ENCODE peak calls at places on chromosomes 6 and 20, in four cellular contexts. I, S, L and A are unnamed samples.

GRCh38 chr20:21099653-21100589 is 6.2 kb downstream of the LINC00237 start:
- DNase-seq in I (peak; percentile 65), S (no peak), L (no peak), A (no peak)

GRCh38 chr6:37493047-37493995 is 6.4 kb downstream of the CCDC167 start:
- DNase-seq in I (peak; percentile 69), S (no peak), L (no peak), A (no peak)

GRCh38 chr20:42186337-42186736 is 568.2 kb upstream of the CHD6 start:
- DNase-seq in I (no peak), S (no peak), L (no peak), A (no peak)

GRCh38 chr6:100269189-100269588 is 195.5 kb downstream of the SIM1 start:
- DNase-seq in I (no peak), S (peak; percentile 46), L (no peak), A (no peak)

GRCh38 chr20:59566631-59567524 is 37.5 kb upstream of the PHACTR3 start:
- DNase-seq in I (no peak), S (no peak), L (no peak), A (peak; percentile 59)

GRCh38 chr20:35215066-35215956 is 11.2 kb upstream of the MMP24 start:
- DNase-seq in I (no peak), S (no peak), L (no peak), A (no peak)

GRCh38 chr6:110369056-110369455 is 10.9 kb upstream of the METTL24 start:
- DNase-seq in I (no peak), S (no peak), L (no peak), A (no peak)

GRCh38 chr6:23990158-23990557 is 135.9 kb upstream of the NRSN1 start:
- DNase-seq in I (no peak), S (no peak), L (no peak), A (no peak)

DNA sequence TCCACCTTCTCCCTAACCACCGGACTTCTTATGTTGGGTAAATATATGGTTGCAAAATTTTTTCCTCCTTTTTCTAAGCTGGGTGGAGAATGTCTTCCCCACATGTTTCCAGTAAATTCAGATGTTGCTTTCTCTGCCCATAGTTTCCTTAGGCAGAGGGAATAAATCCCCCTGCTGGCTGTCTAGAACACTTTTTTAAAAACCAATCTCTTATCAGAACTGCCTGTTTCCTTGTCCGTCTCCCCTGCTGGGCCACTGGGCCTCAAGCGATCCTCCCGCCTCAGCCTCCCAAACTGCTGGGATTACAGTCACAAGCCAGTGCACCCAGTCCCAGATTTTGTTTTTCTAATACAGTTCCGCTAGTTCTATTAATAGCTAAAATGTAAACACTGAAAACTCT is 9.9 kb upstream of the WFDC2 start:
- DNase-seq in I (no peak), S (no peak), L (no peak), A (no peak)
- TF ChIP-seq CTCF in I (no peak), S (peak; percentile 44), L (no peak), A (no peak)

GRCh38 chr6:32047539-32047854 is 9.3 kb downstream of the CYP21A2 start:
- DNase-seq in I (no peak), S (no peak), L (peak; percentile 66), A (no peak)
- H3K27ac ChIP-seq in I (no peak overlapping the region), S (no peak overlapping the region), L (peak overlapping the region; percentile 73), A (peak overlapping the region; percentile 49)

GRCh38 chr6:43758617-43759050 is 11.4 kb upstream of the VEGFA start:
- DNase-seq in I (no peak), S (no peak), L (peak; percentile 63), A (no peak)

GRCh38 chr6:43759157-43759925 is 10.7 kb upstream of the VEGFA start:
- DNase-seq in I (no peak), S (no peak), L (peak; percentile 42), A (no peak)

GRCh38 chr6:43760799-43761168 is 9.2 kb upstream of the VEGFA start:
- DNase-seq in I (no peak), S (no peak), L (peak; percentile 34), A (no peak)

GRCh38 chr6:43759926-43760798 is 9.8 kb upstream of the VEGFA start:
- DNase-seq in I (no peak), S (no peak), L (peak; percentile 36), A (no peak)

GRCh38 chr6:43757966-43758616 is 11.9 kb upstream of the VEGFA start:
- DNase-seq in I (no peak), S (no peak), L (peak; percentile 33), A (no peak)
- TF ChIP-seq CTCF in I (no peak), S (no peak), L (no peak), A (no peak)

GRCh38 chr6:10080561-10080960 is 334.3 kb downstream of the TFAP2A start:
- DNase-seq in I (no peak), S (no peak), L (no peak), A (no peak)

GRCh38 chr6:10082385-10082784 is 332.5 kb downstream of the TFAP2A start:
- DNase-seq in I (no peak), S (no peak), L (no peak), A (no peak)

GRCh38 chr6:10081957-10082356 is 332.9 kb downstream of the TFAP2A start:
- DNase-seq in I (no peak), S (no peak), L (no peak), A (no peak)

GRCh38 chr6:10078581-10078980 is 336.3 kb downstream of the TFAP2A start:
- DNase-seq in I (no peak), S (no peak), L (no peak), A (no peak)

DNA sequence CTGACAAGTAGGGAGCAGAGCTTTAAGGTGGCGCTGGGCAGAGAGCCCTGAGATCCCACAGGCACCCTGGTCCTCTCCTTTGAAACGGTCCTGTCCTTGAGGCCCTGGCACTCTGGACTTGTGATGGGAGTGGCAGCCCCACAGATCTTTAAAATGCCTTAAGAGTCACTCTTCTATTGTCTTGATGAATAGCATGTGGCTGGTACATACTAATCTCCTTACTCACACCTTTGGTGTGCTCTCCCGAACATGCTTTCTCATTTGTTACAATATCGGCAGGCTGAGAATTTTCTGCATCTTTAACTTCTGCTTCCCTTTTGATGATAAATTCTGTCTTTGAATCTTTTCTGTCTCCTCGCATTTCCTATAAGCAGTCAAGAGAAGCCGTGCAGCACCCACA is 333.8 kb downstream of the TFAP2A start:
- DNase-seq in I (no peak), S (no peak), L (no peak), A (no peak)
- H3K27ac ChIP-seq in I (no peak overlapping the region), S (no peak overlapping the region), L (no peak overlapping the region), A (no peak overlapping the region)

GRCh38 chr6:133551847-133552331 is 310.7 kb downstream of the EYA4 start:
- DNase-seq in I (no peak), S (peak; percentile 98), L (peak; percentile 70), A (no peak)

GRCh38 chr6:133550026-133550425 is 308.9 kb downstream of the EYA4 start:
- DNase-seq in I (no peak), S (no peak), L (no peak), A (no peak)

GRCh38 chr6:133551436-133551835 is 310.3 kb downstream of the EYA4 start:
- DNase-seq in I (no peak), S (no peak), L (no peak), A (no peak)

GRCh38 chr6:133555726-133556125 is 314.6 kb downstream of the EYA4 start:
- DNase-seq in I (no peak), S (no peak), L (no peak), A (no peak)

GRCh38 chr6:133553652-133554051 is 312.5 kb downstream of the EYA4 start:
- DNase-seq in I (no peak), S (peak; percentile 65), L (no peak), A (no peak)
- TF ChIP-seq CTCF in I (peak; percentile 39), S (peak; percentile 70), L (peak; percentile 58), A (peak; percentile 36)